ENCODE peak calls at places on chromosomes 11 and 22, in six cellular contexts. One of them, this sample, is unnamed.

GRCh38 chr22:30883586-30884145 is 84.9 kb downstream of the MORC2 start:
- DNase-seq in DND-41: no peak
- DNase-seq in endothelial cell of umbilical vein: no peak
- DNase-seq in upper lobe of right lung: no peak
- DNase-seq in adrenal gland: no peak
- DNase-seq in naive thymus-derived CD4-positive, alpha-beta T cell: no peak
- DNase-seq in this sample: no peak

GRCh38 chr11:82960779-82961143 is 59.2 kb downstream of the DDIAS start:
- DNase-seq in endothelial cell of umbilical vein: no peak
- DNase-seq in naive thymus-derived CD4-positive, alpha-beta T cell: no peak
- DNase-seq in upper lobe of right lung: no peak
- DNase-seq in DND-41: no peak
- DNase-seq in adrenal gland: no peak
- DNase-seq in this sample: no peak

GRCh38 chr11:80280737-80281136 is 839.9 kb upstream of the TENM4 start:
- DNase-seq in DND-41: no peak
- DNase-seq in adrenal gland: no peak
- DNase-seq in naive thymus-derived CD4-positive, alpha-beta T cell: no peak
- DNase-seq in endothelial cell of umbilical vein: no peak
- DNase-seq in upper lobe of right lung: no peak
- DNase-seq in this sample: no peak

GRCh38 chr22:20126284-20127029 is 5.1 kb upstream of the ZDHHC8 start:
- DNase-seq in adrenal gland: no peak
- DNase-seq in upper lobe of right lung: no peak
- DNase-seq in naive thymus-derived CD4-positive, alpha-beta T cell: no peak
- DNase-seq in DND-41: no peak
- DNase-seq in endothelial cell of umbilical vein: no peak
- DNase-seq in this sample: no peak

GRCh38 chr11:15852179-15852578 is 504.2 kb downstream of the SOX6 start:
- DNase-seq in endothelial cell of umbilical vein: no peak
- DNase-seq in adrenal gland: no peak
- DNase-seq in naive thymus-derived CD4-positive, alpha-beta T cell: no peak
- DNase-seq in DND-41: no peak
- DNase-seq in upper lobe of right lung: no peak
- DNase-seq in this sample: no peak

GRCh38 chr11:46345131-46345597 is 2.1 kb upstream of the DGKZ start:
- DNase-seq in adrenal gland: peak; percentile 51
- DNase-seq in upper lobe of right lung: peak; percentile 84
- DNase-seq in endothelial cell of umbilical vein: peak; percentile 54
- DNase-seq in DND-41: no peak
- DNase-seq in naive thymus-derived CD4-positive, alpha-beta T cell: no peak
- DNase-seq in this sample: peak; percentile 48

GRCh38 chr22:25777870-25778269 is 35.9 kb downstream of the MYO18B start:
- DNase-seq in upper lobe of right lung: no peak
- DNase-seq in DND-41: peak; percentile 30
- DNase-seq in endothelial cell of umbilical vein: peak; percentile 44
- DNase-seq in naive thymus-derived CD4-positive, alpha-beta T cell: no peak
- DNase-seq in adrenal gland: peak; percentile 38
- DNase-seq in this sample: no peak

GRCh38 chr22:20638143-20638870 is 130.9 kb downstream of the MED15 start:
- DNase-seq in naive thymus-derived CD4-positive, alpha-beta T cell: no peak
- DNase-seq in adrenal gland: no peak
- DNase-seq in DND-41: no peak
- DNase-seq in endothelial cell of umbilical vein: no peak
- DNase-seq in upper lobe of right lung: peak; percentile 7
- DNase-seq in this sample: no peak

GRCh38 chr11:30586251-30587144 is at the start of gene MPPED2:
- DNase-seq in DND-41: no peak
- DNase-seq in upper lobe of right lung: peak; percentile 65
- DNase-seq in adrenal gland: peak; percentile 50
- DNase-seq in naive thymus-derived CD4-positive, alpha-beta T cell: no peak
- DNase-seq in endothelial cell of umbilical vein: no peak
- DNase-seq in this sample: no peak

GRCh38 chr11:11774928-11775327 is 66.8 kb upstream of the USP47 start:
- DNase-seq in adrenal gland: no peak
- DNase-seq in DND-41: no peak
- DNase-seq in endothelial cell of umbilical vein: no peak
- DNase-seq in naive thymus-derived CD4-positive, alpha-beta T cell: no peak
- DNase-seq in upper lobe of right lung: no peak
- DNase-seq in this sample: no peak
- H3K27me3 ChIP-seq in adrenal gland: no peaks in the 10 kb centered on the region
- H3K27me3 ChIP-seq in DND-41: peaks cover 29% of the 10 kb centered on the region
- H3K27me3 ChIP-seq in endothelial cell of umbilical vein: peaks cover 6% of the 10 kb centered on the region
- H3K27me3 ChIP-seq in naive thymus-derived CD4-positive, alpha-beta T cell: no peaks in the 10 kb centered on the region
- H3K27me3 ChIP-seq in upper lobe of right lung: no peaks in the 10 kb centered on the region
- H3K27me3 ChIP-seq in this sample: peaks cover 14% of the 10 kb centered on the region

DNA sequence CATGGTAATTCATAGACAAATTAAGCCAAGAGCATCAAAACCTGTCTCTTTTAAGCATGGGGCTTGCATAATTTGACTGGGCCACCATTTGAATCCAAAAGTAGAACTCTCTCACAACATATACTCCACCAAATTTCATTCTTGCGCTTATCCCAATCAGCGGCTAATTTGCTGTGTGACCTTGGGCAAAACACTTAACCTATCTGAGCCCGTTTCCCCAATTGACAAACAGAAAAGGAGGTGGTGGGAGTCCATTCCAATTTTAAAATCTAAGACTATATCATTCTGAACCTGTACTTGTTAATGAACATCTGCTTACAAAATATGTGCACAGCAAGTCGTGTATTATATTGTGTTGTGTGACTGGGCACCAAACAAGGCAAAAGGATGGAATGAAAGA is 338.1 kb upstream of the NARS2 start:
- DNase-seq in DND-41: no peak
- DNase-seq in adrenal gland: no peak
- DNase-seq in upper lobe of right lung: no peak
- DNase-seq in naive thymus-derived CD4-positive, alpha-beta T cell: no peak
- DNase-seq in endothelial cell of umbilical vein: no peak
- DNase-seq in this sample: no peak
- H3K27me3 ChIP-seq in DND-41: peaks cover 8% of the 10 kb centered on the region
- H3K27me3 ChIP-seq in adrenal gland: no peaks in the 10 kb centered on the region
- H3K27me3 ChIP-seq in upper lobe of right lung: no peaks in the 10 kb centered on the region
- H3K27me3 ChIP-seq in naive thymus-derived CD4-positive, alpha-beta T cell: no peaks in the 10 kb centered on the region
- H3K27me3 ChIP-seq in endothelial cell of umbilical vein: no peaks in the 10 kb centered on the region
- H3K27me3 ChIP-seq in this sample: no peaks in the 10 kb centered on the region

GRCh38 chr11:33953289-33953688 is 61.4 kb upstream of the LMO2 start:
- DNase-seq in naive thymus-derived CD4-positive, alpha-beta T cell: no peak
- DNase-seq in DND-41: no peak
- DNase-seq in adrenal gland: no peak
- DNase-seq in upper lobe of right lung: no peak
- DNase-seq in endothelial cell of umbilical vein: peak; percentile 33
- DNase-seq in this sample: no peak
- H3K27me3 ChIP-seq in naive thymus-derived CD4-positive, alpha-beta T cell: no peaks in the 10 kb centered on the region
- H3K27me3 ChIP-seq in DND-41: peaks cover 10% of the 10 kb centered on the region
- H3K27me3 ChIP-seq in adrenal gland: no peaks in the 10 kb centered on the region
- H3K27me3 ChIP-seq in upper lobe of right lung: no peaks in the 10 kb centered on the region
- H3K27me3 ChIP-seq in endothelial cell of umbilical vein: no peaks in the 10 kb centered on the region
- H3K27me3 ChIP-seq in this sample: peaks cover 3% of the 10 kb centered on the region

DNA sequence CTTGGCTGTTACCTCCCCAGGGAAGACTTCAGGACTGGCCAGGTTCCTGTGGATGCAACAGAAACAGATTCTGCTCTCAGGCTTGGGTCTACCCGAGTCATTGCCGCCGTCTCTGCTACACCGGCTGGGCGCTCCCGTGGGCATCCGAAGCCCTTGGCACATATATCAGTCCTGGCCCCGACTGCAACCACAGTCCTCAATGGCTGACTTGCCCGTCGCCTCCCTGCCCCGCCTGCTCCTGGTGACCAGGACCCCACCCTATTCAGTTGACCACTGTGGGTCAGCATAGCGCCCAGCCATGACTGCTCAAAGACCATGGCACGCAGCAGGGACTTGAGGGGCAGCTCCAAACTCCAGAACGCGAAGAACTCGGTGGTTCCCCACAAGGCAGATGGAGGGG is 64.7 kb upstream of the SLC22A12 start:
- DNase-seq in adrenal gland: no peak
- DNase-seq in upper lobe of right lung: peak; percentile 53
- DNase-seq in DND-41: no peak
- DNase-seq in endothelial cell of umbilical vein: no peak
- DNase-seq in naive thymus-derived CD4-positive, alpha-beta T cell: no peak
- DNase-seq in this sample: no peak
- H3K27me3 ChIP-seq in adrenal gland: peaks cover 13% of the 10 kb centered on the region
- H3K27me3 ChIP-seq in upper lobe of right lung: peaks cover 17% of the 10 kb centered on the region
- H3K27me3 ChIP-seq in DND-41: peaks cover 19% of the 10 kb centered on the region
- H3K27me3 ChIP-seq in endothelial cell of umbilical vein: peaks cover 17% of the 10 kb centered on the region
- H3K27me3 ChIP-seq in naive thymus-derived CD4-positive, alpha-beta T cell: no peaks in the 10 kb centered on the region
- H3K27me3 ChIP-seq in this sample: no peaks in the 10 kb centered on the region

GRCh38 chr11:120994460-120994859 is 29.4 kb upstream of the TBCEL start:
- DNase-seq in naive thymus-derived CD4-positive, alpha-beta T cell: no peak
- DNase-seq in upper lobe of right lung: no peak
- DNase-seq in adrenal gland: no peak
- DNase-seq in endothelial cell of umbilical vein: no peak
- DNase-seq in DND-41: no peak
- DNase-seq in this sample: no peak

GRCh38 chr11:120996973-120997372 is 26.9 kb upstream of the TBCEL start:
- DNase-seq in naive thymus-derived CD4-positive, alpha-beta T cell: no peak
- DNase-seq in adrenal gland: no peak
- DNase-seq in upper lobe of right lung: no peak
- DNase-seq in endothelial cell of umbilical vein: no peak
- DNase-seq in DND-41: no peak
- DNase-seq in this sample: no peak

GRCh38 chr11:120995184-120995583 is 28.7 kb upstream of the TBCEL start:
- DNase-seq in naive thymus-derived CD4-positive, alpha-beta T cell: no peak
- DNase-seq in endothelial cell of umbilical vein: no peak
- DNase-seq in upper lobe of right lung: no peak
- DNase-seq in adrenal gland: no peak
- DNase-seq in DND-41: no peak
- DNase-seq in this sample: no peak

GRCh38 chr11:120991830-120992686 is 31.8 kb upstream of the TBCEL start:
- DNase-seq in endothelial cell of umbilical vein: no peak
- DNase-seq in upper lobe of right lung: no peak
- DNase-seq in naive thymus-derived CD4-positive, alpha-beta T cell: no peak
- DNase-seq in DND-41: no peak
- DNase-seq in adrenal gland: no peak
- DNase-seq in this sample: no peak
- H3K27me3 ChIP-seq in endothelial cell of umbilical vein: peaks cover 4% of the 10 kb centered on the region
- H3K27me3 ChIP-seq in upper lobe of right lung: peaks cover under 1% of the 10 kb centered on the region
- H3K27me3 ChIP-seq in naive thymus-derived CD4-positive, alpha-beta T cell: no peaks in the 10 kb centered on the region
- H3K27me3 ChIP-seq in DND-41: peaks cover 30% of the 10 kb centered on the region
- H3K27me3 ChIP-seq in adrenal gland: peaks cover 5% of the 10 kb centered on the region
- H3K27me3 ChIP-seq in this sample: peaks cover 7% of the 10 kb centered on the region

GRCh38 chr11:27910186-27910941 is 197.6 kb downstream of the KIF18A start:
- DNase-seq in naive thymus-derived CD4-positive, alpha-beta T cell: no peak
- DNase-seq in adrenal gland: no peak
- DNase-seq in endothelial cell of umbilical vein: peak; percentile 29
- DNase-seq in upper lobe of right lung: no peak
- DNase-seq in DND-41: no peak
- DNase-seq in this sample: no peak
- H3K27me3 ChIP-seq in naive thymus-derived CD4-positive, alpha-beta T cell: no peaks in the 10 kb centered on the region
- H3K27me3 ChIP-seq in adrenal gland: no peaks in the 10 kb centered on the region
- H3K27me3 ChIP-seq in endothelial cell of umbilical vein: no peaks in the 10 kb centered on the region
- H3K27me3 ChIP-seq in upper lobe of right lung: no peaks in the 10 kb centered on the region
- H3K27me3 ChIP-seq in DND-41: no peaks in the 10 kb centered on the region
- H3K27me3 ChIP-seq in this sample: no peaks in the 10 kb centered on the region

DNA sequence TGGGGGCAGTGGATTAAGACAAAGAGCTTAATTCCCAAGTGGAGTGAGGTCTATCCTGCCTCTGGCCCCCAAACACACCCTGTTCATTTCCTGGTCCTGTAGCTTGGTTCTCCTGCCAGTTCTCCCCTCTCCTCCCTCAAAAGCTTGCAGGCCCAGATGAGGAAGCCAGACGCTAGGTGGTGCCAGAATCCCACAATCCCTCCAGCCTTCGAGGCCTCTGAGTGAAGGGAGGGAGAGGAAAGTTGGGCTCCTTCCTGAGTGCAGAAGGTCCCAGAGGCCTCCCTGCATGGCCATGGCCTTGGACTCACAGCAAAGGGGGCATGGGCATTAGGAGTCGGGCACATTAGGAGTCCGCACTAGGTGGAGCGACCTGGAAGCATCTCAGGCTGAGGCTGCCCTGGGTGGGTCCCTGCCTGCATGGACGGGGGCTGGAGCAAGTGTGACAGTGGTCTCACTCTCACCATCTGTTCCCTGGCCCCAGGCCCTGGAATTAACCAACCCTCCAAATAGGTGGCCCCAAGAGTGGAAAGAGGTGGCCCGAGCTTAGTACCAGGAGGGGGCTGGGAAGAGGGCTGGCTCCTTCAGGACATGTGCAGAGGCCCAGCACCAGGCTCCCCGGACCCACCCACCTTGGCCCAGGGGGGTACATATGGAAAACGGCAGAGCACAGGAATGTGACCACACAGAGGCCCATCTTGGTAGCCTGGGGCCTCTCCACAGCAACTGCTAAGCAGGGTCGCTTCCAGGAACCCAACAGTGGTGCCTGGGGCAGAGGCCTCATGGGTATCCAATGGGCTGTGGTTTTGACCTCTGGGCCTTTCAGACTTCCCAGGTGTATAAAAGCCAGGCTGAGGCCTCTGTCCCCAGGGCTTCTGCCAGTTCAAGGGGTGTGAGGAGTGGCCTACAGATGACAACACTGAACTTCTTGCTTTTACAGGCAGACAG is 5.2 kb downstream of the FXYD2 start:
- DNase-seq in DND-41: peak; percentile 52
- DNase-seq in upper lobe of right lung: no peak
- DNase-seq in endothelial cell of umbilical vein: peak; percentile 80
- DNase-seq in naive thymus-derived CD4-positive, alpha-beta T cell: no peak
- DNase-seq in adrenal gland: peak; percentile 63
- DNase-seq in this sample: no peak
- H3K27me3 ChIP-seq in DND-41: no peaks in the 10 kb centered on the region
- H3K27me3 ChIP-seq in upper lobe of right lung: no peaks in the 10 kb centered on the region
- H3K27me3 ChIP-seq in endothelial cell of umbilical vein: no peaks in the 10 kb centered on the region
- H3K27me3 ChIP-seq in naive thymus-derived CD4-positive, alpha-beta T cell: no peaks in the 10 kb centered on the region
- H3K27me3 ChIP-seq in adrenal gland: no peaks in the 10 kb centered on the region
- H3K27me3 ChIP-seq in this sample: no peaks in the 10 kb centered on the region

DNA sequence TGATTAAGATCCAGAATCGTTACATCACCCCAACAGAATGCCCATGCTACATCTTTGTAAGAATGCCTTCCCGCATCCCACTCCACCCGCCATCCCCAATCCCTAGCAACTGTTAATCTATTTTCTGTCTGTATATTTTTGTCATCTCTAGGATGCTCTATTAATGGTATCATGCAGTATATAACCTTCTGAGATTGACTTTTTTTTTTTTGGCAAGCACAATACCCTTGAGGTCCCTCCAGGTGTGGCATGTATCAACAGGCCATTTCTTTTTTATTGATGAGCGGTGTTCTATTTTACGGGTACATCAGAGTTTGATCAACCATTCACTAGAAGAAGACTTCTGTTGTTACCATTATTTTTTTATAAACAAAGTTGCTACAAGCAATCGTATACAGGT is 30.2 kb upstream of the SCN3B start:
- DNase-seq in endothelial cell of umbilical vein: no peak
- DNase-seq in adrenal gland: no peak
- DNase-seq in naive thymus-derived CD4-positive, alpha-beta T cell: no peak
- DNase-seq in DND-41: no peak
- DNase-seq in upper lobe of right lung: no peak
- DNase-seq in this sample: no peak
- H3K27me3 ChIP-seq in endothelial cell of umbilical vein: no peaks in the 10 kb centered on the region
- H3K27me3 ChIP-seq in adrenal gland: peaks cover 5% of the 10 kb centered on the region
- H3K27me3 ChIP-seq in naive thymus-derived CD4-positive, alpha-beta T cell: no peaks in the 10 kb centered on the region
- H3K27me3 ChIP-seq in DND-41: peaks cover 17% of the 10 kb centered on the region
- H3K27me3 ChIP-seq in upper lobe of right lung: peaks cover 2% of the 10 kb centered on the region
- H3K27me3 ChIP-seq in this sample: peaks cover 2% of the 10 kb centered on the region

GRCh38 chr11:127445476-127445875 is 444.9 kb upstream of the KIRREL3 start:
- DNase-seq in DND-41: no peak
- DNase-seq in adrenal gland: no peak
- DNase-seq in endothelial cell of umbilical vein: no peak
- DNase-seq in upper lobe of right lung: no peak
- DNase-seq in naive thymus-derived CD4-positive, alpha-beta T cell: no peak
- DNase-seq in this sample: no peak
- H3K27me3 ChIP-seq in DND-41: no peaks in the 10 kb centered on the region
- H3K27me3 ChIP-seq in adrenal gland: peaks cover 4% of the 10 kb centered on the region
- H3K27me3 ChIP-seq in endothelial cell of umbilical vein: no peaks in the 10 kb centered on the region
- H3K27me3 ChIP-seq in upper lobe of right lung: no peaks in the 10 kb centered on the region
- H3K27me3 ChIP-seq in naive thymus-derived CD4-positive, alpha-beta T cell: no peaks in the 10 kb centered on the region
- H3K27me3 ChIP-seq in this sample: no peaks in the 10 kb centered on the region

This sample was measured in CD4-positive, CD25-positive, alpha-beta regulatory T cell.